ENCODE peak calls at places on chromosome 6, in five cellular contexts. H, B, R, D and N are unnamed samples.

GRCh38 chr6:165793287-165793825 is 130.3 kb upstream of the PDE10A start:
- DNase-seq in R (no peak), H (no peak), B (no peak), D (no peak), N (no peak)

GRCh38 chr6:30264731-30265130 is 51.5 kb upstream of the TRIM26 start:
- DNase-seq in R (no peak), H (no peak), B (no peak), D (no peak), N (no peak)

GRCh38 chr6:146805546-146806325 is 207.0 kb downstream of the ADGB start:
- DNase-seq in B (no peak), R (no peak), H (no peak), D (no peak), N (no peak)

GRCh38 chr6:139757766-139758655 is 383.6 kb upstream of the CITED2 start:
- DNase-seq in H (no peak), B (no peak), R (no peak), D (no peak), N (no peak)

GRCh38 chr6:89999154-89999553 is 104.9 kb downstream of the GJA10 start:
- DNase-seq in D (no peak), R (no peak), H (peak), B (no peak), N (no peak)

GRCh38 chr6:3664641-3665041 is 86.9 kb downstream of the PXDC1 start:
- DNase-seq in H (no peak), R (no peak), B (no peak), D (no peak), N (no peak)

GRCh38 chr6:49551126-49551865 is 828 bp downstream of the C6orf141 start:
- DNase-seq in H (no peak), B (no peak), D (no peak), R (peak), N (peak)

GRCh38 chr6:89836637-89837222 is 7.0 kb downstream of the CASP8AP2 start:
- DNase-seq in D (no peak), B (no peak), R (peak), H (no peak), N (no peak)

GRCh38 chr6:28922841-28923317 is 906 bp downstream of the TRIM27 start:
- DNase-seq in B (peak), R (no peak), D (no peak), H (no peak), N (peak)

GRCh38 chr6:42009844-42010184 is 40.5 kb upstream of the TAF8 start:
- DNase-seq in H (no peak), D (no peak), R (no peak), B (peak), N (no peak)

DNA sequence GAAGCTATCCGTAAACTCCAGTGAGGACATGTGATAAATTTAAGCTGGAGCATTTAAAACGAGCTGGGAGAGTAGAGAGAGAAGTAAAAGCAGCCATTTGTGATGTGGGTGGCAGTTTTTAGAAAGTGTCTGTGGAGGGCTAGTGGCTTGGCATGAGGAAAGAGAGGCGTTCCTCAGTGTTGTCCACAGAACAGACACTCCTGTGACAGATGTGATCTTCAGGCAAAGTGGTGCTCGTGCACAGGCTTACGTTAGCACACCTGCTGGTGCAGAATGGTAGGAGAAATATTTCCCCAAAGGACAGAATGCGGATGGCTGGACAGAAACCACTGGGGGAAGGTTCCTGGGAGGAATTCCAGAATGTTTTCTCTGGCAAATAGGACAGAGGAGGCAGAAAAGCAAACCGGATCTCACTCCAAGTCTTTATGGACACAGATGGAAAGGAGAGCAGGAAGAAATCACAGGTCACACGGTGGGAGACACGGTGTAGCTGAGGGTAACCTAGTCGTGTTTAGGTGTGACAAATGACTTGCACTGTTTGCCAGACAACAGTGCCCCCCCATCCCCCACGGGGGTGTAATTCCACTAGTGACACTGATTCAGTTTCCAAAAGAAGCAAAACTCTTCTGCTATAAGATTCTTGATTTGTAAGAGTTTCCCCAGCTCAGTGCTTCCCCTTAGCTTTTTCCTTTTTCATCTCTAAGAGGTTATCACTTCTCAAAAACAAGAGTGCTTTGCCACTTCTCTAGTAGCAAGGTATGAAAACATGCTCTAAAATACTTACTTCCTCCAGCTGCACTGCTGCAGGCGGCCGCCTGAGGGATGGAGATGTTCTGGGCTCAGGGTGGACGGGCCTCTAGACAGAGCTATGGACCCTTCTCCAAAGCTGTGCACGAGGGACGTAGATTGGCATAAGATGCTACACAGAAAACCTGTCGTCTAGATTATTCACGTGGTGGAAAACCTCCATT is 293.2 kb downstream of the QKI start:
- DNase-seq in B (peak), R (peak), H (no peak), D (no peak), N (peak)
- TF ChIP-seq CTCF in B (peak), R (peak), H (no peak), D (no peak), N (no peak)

GRCh38 chr6:52598123-52598823 is 21.4 kb upstream of the TRAM2 start:
- DNase-seq in B (peak), D (no peak), R (no peak), H (peak), N (no peak)

GRCh38 chr6:52598824-52599190 is 21.9 kb upstream of the TRAM2 start:
- DNase-seq in H (no peak), D (no peak), B (no peak), R (no peak), N (no peak)

GRCh38 chr6:52605610-52606185 is 28.8 kb upstream of the TRAM2 start:
- DNase-seq in B (no peak), R (no peak), D (no peak), H (no peak), N (no peak)

GRCh38 chr6:52597738-52598122 is 20.9 kb upstream of the TRAM2 start:
- DNase-seq in R (no peak), D (no peak), H (no peak), B (no peak), N (no peak)

DNA sequence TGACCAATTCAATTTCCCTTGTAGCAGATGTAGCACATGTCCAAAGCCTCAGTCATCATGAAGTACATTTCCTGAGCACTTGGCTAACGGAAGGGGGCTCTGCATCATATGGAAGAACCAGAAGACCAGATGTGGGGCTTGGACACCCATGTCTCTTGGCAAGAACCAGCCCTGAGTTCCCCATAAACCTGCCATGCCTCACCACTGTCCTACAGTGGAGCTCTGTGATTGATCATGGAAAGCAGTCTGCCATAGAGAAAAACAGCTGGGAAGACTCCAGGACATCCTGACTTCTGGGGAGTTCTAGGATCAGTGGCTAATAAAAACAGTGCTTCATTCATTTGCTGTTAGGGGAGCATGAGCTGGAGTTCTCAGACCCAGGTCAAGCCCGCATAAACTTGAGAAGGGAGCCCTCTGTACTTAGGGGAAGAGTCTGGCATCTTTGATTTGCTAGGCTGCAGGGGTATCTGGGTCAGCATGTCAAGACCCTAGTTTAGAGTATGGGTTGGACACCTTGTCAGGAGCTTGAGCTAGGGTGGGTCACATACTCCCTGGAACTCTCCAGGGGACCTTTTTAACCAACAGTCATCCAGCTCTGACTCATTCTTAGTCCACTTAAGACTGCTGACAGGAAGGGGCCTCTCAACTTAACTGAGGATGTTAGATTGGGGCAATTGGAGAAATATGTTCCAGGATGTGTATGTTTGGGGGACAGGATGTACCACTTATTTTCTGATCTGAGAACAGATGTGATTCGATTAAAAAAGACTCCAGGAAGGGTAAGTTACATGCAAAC is 26.3 kb upstream of the TRAM2 start:
- DNase-seq in D (no peak), H (no peak), R (no peak), B (peak), N (no peak)
- TF ChIP-seq CTCF in D (no peak), H (no peak), R (no peak), B (peak), N (no peak)

GRCh38 chr6:144090384-144090783 is 5.0 kb downstream of the SF3B5 start:
- DNase-seq in D (no peak), R (no peak), B (no peak), H (no peak), N (no peak)
- TF ChIP-seq CTCF in D (no peak), R (no peak), B (peak), H (no peak), N (peak)

GRCh38 chr6:15301179-15302006 is 55.5 kb downstream of the JARID2 start:
- DNase-seq in D (no peak), R (peak), B (no peak), H (no peak), N (peak)
- TF ChIP-seq CTCF in D (no peak), R (no peak), B (no peak), H (no peak), N (no peak)

DNA sequence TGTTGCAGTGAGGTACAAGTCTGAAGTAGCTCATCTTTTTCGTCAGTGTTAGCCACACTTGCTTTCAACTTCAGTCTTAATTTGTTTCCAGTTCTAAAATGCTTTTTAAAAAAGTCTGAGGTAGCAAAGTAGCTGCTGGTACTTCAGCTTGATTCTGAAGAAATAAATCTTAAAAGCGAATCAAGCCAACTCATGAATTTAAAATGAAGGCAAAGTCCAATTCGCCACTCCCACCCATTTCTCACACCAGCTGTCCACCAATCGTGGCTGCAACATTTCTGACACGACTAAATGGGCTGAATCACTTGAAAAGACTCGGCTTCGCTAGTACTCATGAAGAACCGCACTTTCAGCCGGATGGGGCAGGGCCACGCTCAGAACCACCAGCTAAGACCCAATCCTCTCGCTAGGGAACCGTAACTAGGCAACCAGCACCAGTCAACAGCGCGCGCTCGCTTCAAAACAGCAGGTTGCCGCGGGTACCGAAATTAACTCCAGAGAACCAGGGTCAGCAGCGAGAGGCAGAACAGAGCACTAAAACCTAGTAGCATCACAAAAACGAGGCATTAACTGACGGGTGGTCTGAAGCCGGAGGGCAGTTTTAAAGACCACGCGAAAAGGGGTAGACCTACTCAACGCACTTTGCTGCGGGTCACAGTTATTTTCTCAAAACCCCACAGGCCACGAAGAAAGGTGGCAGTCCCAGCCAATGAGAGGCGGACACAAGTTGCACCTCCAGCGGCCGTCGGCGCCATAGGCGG is 900 bp downstream of the BCLAF1 start:
- DNase-seq in R (no peak), D (peak), B (peak), H (peak), N (peak)
- TF ChIP-seq CTCF in R (peak), D (peak), B (peak), H (peak), N (no peak)

DNA sequence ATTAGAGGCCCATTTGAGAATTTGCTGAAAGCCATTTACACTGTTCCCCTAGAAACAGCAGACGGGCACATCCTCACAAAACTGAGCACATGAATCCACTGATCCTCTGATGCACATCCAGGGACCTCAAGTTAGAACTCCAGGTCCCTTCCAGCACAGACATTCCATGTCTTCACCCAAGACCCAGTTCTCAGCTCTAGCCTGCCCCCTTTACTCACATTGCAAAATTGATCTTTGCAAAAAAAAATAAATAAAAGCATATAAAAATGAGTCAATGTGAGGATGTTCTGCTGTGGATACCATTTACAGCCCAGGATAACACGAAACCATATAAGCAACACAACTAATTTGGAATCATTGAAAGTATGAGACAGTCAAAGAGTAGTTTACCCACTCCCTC is 458.2 kb upstream of the JARID2 start:
- DNase-seq in D (no peak), R (no peak), H (no peak), B (no peak), N (no peak)
- TF ChIP-seq CTCF in D (no peak), R (no peak), H (no peak), B (peak), N (no peak)

GRCh38 chr6:141354191-141354950 is 778.4 kb upstream of the GJE1 start:
- DNase-seq in H (peak), B (peak), R (no peak), D (no peak), N (no peak)
- TF ChIP-seq CTCF in H (peak), B (peak), R (no peak), D (no peak), N (no peak)

DNA sequence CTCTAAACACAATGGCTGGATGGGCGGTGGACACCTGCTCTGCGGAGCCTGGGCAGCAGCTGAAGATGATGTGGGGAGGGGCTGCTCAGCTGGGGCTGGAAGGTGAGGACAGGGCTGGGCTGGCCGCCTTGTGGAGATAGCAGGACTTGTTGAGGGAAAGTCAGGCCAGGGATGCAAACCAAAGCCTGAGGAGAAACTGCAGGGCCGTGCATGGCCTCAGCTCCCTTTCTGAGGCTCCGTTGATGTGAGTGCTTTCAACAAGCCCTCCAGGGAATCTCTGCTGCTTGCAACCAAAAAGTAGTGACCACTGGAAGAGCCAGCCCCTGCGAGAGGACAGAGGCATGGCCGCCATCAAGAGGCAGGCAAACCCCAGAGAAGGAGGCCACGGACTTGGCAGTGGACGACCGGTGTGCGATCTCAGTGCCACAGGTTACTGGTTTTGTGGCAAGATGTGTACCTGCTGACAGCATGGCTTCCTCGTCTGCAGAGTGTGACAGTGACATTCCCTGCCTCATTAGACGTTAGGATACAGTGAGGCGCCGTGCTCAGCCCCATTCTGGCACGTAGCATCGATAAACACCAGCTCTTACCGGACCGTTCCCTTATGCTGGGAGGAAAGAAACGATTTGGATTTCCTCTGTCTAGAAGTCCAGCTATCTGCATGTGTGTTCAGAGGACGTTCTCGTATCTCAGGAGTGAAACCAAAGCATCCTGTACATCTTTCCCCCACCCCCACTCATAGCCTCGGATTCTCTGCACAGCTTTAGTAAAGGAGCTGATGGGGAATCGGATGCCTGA is 37.9 kb downstream of the ERMARD start:
- DNase-seq in R (no peak), H (no peak), B (no peak), D (no peak), N (no peak)
- TF ChIP-seq CTCF in R (no peak), H (no peak), B (no peak), D (no peak), N (no peak)

GRCh38 chr6:149284904-149285303 is 32.6 kb upstream of the TAB2 start:
- DNase-seq in H (no peak), R (no peak), D (no peak), B (no peak), N (no peak)
- TF ChIP-seq CTCF in H (no peak), R (no peak), D (no peak), B (no peak), N (no peak)

DNA sequence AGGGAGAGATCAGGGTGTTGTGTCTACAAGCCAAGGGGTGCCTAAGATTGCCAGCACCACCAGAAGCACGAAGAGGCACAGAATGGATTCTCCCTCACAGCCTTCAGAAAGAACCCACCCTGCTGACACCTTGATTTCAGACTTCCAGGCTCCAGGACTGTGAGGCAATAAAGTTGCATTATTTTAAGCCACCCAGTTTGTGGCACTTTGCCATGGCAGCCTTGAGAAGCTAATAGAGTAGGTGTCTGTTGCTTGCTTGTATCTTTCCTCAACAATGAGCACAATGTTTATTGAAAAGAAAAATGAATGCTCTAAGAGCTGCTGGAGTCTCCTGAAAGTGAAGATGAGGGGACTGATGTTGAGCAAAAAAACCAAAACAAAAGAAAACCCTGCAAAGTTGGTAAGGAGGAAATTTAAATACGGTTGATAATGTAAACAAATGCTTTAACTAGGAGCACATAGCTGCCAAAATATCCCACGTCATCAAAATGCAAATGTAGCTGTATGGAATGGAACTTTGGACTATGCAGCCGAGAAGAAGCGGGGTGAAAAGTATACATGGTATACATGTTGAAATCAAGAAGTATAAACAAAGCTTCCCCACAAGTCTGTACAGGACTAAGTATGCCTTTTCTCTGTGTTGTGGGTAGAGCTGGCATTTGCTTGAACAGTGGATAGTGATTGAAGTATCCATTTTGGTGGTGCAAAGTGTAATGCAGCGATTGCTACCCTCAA is 8.0 kb downstream of the IL20RA start:
- DNase-seq in H (no peak), B (no peak), R (no peak), D (no peak), N (no peak)
- TF ChIP-seq CTCF in H (no peak), B (no peak), R (no peak), D (no peak), N (no peak)